ENCODE peak calls at places on chromosomes 11 and 22, in eight cellular contexts. D is choroid plexus epithelial cell, L is anterior cingulate cortex, P is cardiac fibroblast, W is iris pigment epithelial cell, K is NCI-H774, F is T1000, A is B cell. N is an unnamed sample.

GRCh38 chr11:16587670-16588069 is 150.8 kb upstream of the C11orf58 start:
- DNase-seq in K (no peak), W (no peak), P (no peak), L (peak), D (no peak), A (no peak), F (no peak), N (no peak)

GRCh38 chr11:121048464-121049233 is 24.7 kb downstream of the TBCEL start:
- DNase-seq in W (peak), A (no peak), F (no peak), L (no peak), P (no peak), D (no peak), K (no peak), N (no peak)

GRCh38 chr11:112613051-112613972 is 347.9 kb upstream of the NCAM1 start:
- DNase-seq in K (peak), A (no peak), P (peak), F (no peak), D (peak), W (peak), L (no peak), N (peak)

GRCh38 chr11:19181673-19182261 is 20.0 kb downstream of the CSRP3 start:
- DNase-seq in F (no peak), D (no peak), W (no peak), L (no peak), K (no peak), A (no peak), P (peak), N (no peak)

GRCh38 chr11:9839550-9839949 is 175.7 kb downstream of the SWAP70 start:
- DNase-seq in P (no peak), D (no peak), F (no peak), L (no peak), K (no peak), A (no peak), W (no peak), N (no peak)

GRCh38 chr11:115384236-115384635 is 120.0 kb downstream of the CADM1 start:
- DNase-seq in A (no peak), F (no peak), P (no peak), L (no peak), K (no peak), W (no peak), D (no peak), N (no peak)

GRCh38 chr11:128448487-128448886 is 138.9 kb downstream of the ETS1 start:
- DNase-seq in A (no peak), L (no peak), K (no peak), D (peak), P (no peak), F (peak), W (peak), N (peak)

GRCh38 chr11:68271023-68271780 is 571 bp downstream of the C11orf24 start:
- DNase-seq in A (peak), P (peak), L (peak), D (peak), F (peak), K (peak), W (peak), N (peak)

GRCh38 chr11:67281552-67282150 is 7.5 kb upstream of the ANKRD13D start:
- DNase-seq in L (no peak), W (no peak), F (no peak), D (no peak), P (no peak), A (no peak), K (no peak), N (no peak)

GRCh38 chr11:1160231-1161101 is 2.7 kb downstream of the MUC5AC start:
- DNase-seq in D (no peak), P (no peak), L (no peak), K (no peak), W (no peak), F (no peak), A (no peak), N (no peak)

GRCh38 chr22:50473088-50473487 is 1.7 kb downstream of the SBF1 start:
- DNase-seq in W (no peak), L (no peak), F (no peak), A (peak), D (no peak), P (no peak), K (no peak), N (no peak)

GRCh38 chr22:21054046-21054713 is 8.4 kb downstream of the LRRC74B start:
- DNase-seq in W (no peak), D (no peak), K (no peak), L (no peak), F (no peak), P (no peak), A (no peak), N (no peak)

GRCh38 chr11:68469642-68470041 is 9.1 kb downstream of the PPP6R3 start:
- DNase-seq in D (no peak), A (no peak), K (no peak), F (no peak), P (no peak), L (no peak), W (no peak), N (no peak)

GRCh38 chr22:34798605-34799004 is 267.4 kb upstream of the ISX start:
- DNase-seq in F (no peak), W (no peak), L (no peak), P (no peak), D (no peak), A (no peak), K (no peak), N (no peak)

GRCh38 chr22:17836977-17837742 is 62.9 kb upstream of the BID start:
- DNase-seq in D (peak), L (peak), F (no peak), W (no peak), P (no peak), A (no peak), K (no peak), N (no peak)

GRCh38 chr11:123111465-123111864 is 49.5 kb upstream of the HSPA8 start:
- DNase-seq in D (peak), A (peak), W (peak), L (no peak), P (peak), F (no peak), K (peak), N (no peak)

GRCh38 chr11:12390687-12391110 is 13.3 kb downstream of the PARVA start:
- DNase-seq in W (no peak), A (no peak), L (no peak), D (no peak), P (no peak), K (no peak), F (no peak), N (no peak)